ENCODE peak calls at places on chromosomes 2 and 18, in five cellular contexts. One of them, this sample, is unnamed.

GRCh38 chr2:85772019-85772745 is 18.4 kb downstream of the ATOH8 start:
- DNase-seq in sigmoid colon: peak
- DNase-seq in astrocyte: peak
- DNase-seq in ascending aorta: peak
- DNase-seq in fibroblast of mammary gland: peak
- DNase-seq in this sample: peak

GRCh38 chr2:163733301-163733938 is 2.4 kb downstream of the FIGN start:
- DNase-seq in sigmoid colon: peak
- DNase-seq in astrocyte: no peak
- DNase-seq in ascending aorta: no peak
- DNase-seq in fibroblast of mammary gland: peak
- DNase-seq in this sample: no peak

GRCh38 chr2:46776687-46777327 is 138.8 kb downstream of the MCFD2 start:
- DNase-seq in sigmoid colon: no peak
- DNase-seq in astrocyte: peak
- DNase-seq in ascending aorta: no peak
- DNase-seq in fibroblast of mammary gland: peak
- DNase-seq in this sample: no peak

GRCh38 chr2:136206613-136207012 is 88.7 kb upstream of the CXCR4 start:
- DNase-seq in sigmoid colon: no peak
- DNase-seq in astrocyte: no peak
- DNase-seq in ascending aorta: no peak
- DNase-seq in fibroblast of mammary gland: no peak
- DNase-seq in this sample: no peak

GRCh38 chr2:41847744-41848441 is 199.9 kb upstream of the PKDCC start:
- DNase-seq in sigmoid colon: no peak
- DNase-seq in astrocyte: no peak
- DNase-seq in ascending aorta: no peak
- DNase-seq in fibroblast of mammary gland: peak
- DNase-seq in this sample: no peak

GRCh38 chr2:38129987-38130386 is 54.0 kb upstream of the CYP1B1 start:
- DNase-seq in sigmoid colon: no peak
- DNase-seq in astrocyte: no peak
- DNase-seq in ascending aorta: peak
- DNase-seq in fibroblast of mammary gland: peak
- DNase-seq in this sample: no peak

GRCh38 chr2:238106698-238107524 is 6.8 kb downstream of the ESPNL start:
- DNase-seq in sigmoid colon: peak
- DNase-seq in astrocyte: no peak
- DNase-seq in ascending aorta: no peak
- DNase-seq in fibroblast of mammary gland: no peak
- DNase-seq in this sample: no peak

GRCh38 chr2:183950673-183951072 is 647.7 kb upstream of the ZNF804A start:
- DNase-seq in sigmoid colon: no peak
- DNase-seq in astrocyte: no peak
- DNase-seq in ascending aorta: no peak
- DNase-seq in fibroblast of mammary gland: peak
- DNase-seq in this sample: peak

GRCh38 chr2:69616755-69617154 is 26.8 kb downstream of the AAK1 start:
- DNase-seq in sigmoid colon: no peak
- DNase-seq in astrocyte: peak
- DNase-seq in ascending aorta: no peak
- DNase-seq in fibroblast of mammary gland: no peak
- DNase-seq in this sample: no peak

GRCh38 chr2:232494542-232494941 is 6.9 kb upstream of the ECEL1 start:
- DNase-seq in sigmoid colon: no peak
- DNase-seq in astrocyte: no peak
- DNase-seq in ascending aorta: no peak
- DNase-seq in fibroblast of mammary gland: no peak
- DNase-seq in this sample: no peak

GRCh38 chr2:232496508-232497373 is 9.1 kb upstream of the ECEL1 start:
- DNase-seq in sigmoid colon: no peak
- DNase-seq in astrocyte: no peak
- DNase-seq in ascending aorta: no peak
- DNase-seq in fibroblast of mammary gland: no peak
- DNase-seq in this sample: no peak

GRCh38 chr2:232493701-232494426 is 6.2 kb upstream of the ECEL1 start:
- DNase-seq in sigmoid colon: no peak
- DNase-seq in astrocyte: no peak
- DNase-seq in ascending aorta: no peak
- DNase-seq in fibroblast of mammary gland: no peak
- DNase-seq in this sample: no peak

GRCh38 chr2:232492963-232493700 is 5.5 kb upstream of the ECEL1 start:
- DNase-seq in sigmoid colon: no peak
- DNase-seq in astrocyte: no peak
- DNase-seq in ascending aorta: no peak
- DNase-seq in fibroblast of mammary gland: no peak
- DNase-seq in this sample: no peak

DNA sequence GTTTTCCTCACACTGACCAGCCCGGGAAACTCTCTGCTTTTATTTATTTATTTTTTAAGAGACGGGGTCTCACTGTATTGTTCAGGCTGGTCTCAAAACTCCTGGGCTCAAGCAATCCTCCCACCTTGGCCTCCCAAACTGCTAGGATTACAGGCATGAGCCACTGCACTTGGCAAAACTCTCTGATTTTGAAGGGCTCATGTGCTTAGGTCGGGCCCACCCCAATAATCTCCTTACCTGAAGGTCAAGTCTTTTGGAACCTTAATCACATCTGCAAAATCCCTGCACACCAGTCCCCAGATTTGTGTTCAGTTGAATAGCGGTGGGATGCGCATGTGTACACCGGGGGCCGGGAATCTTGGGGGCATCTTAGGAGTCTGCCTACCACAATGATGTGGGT is 7.7 kb upstream of the ECEL1 start:
- DNase-seq in sigmoid colon: no peak
- DNase-seq in astrocyte: no peak
- DNase-seq in ascending aorta: no peak
- DNase-seq in fibroblast of mammary gland: no peak
- DNase-seq in this sample: no peak
- H3K4me3 ChIP-seq in sigmoid colon: no peak
- H3K4me3 ChIP-seq in astrocyte: no peak
- H3K4me3 ChIP-seq in ascending aorta: no peak
- H3K4me3 ChIP-seq in fibroblast of mammary gland: no peak
- H3K4me3 ChIP-seq in this sample: no peak

DNA sequence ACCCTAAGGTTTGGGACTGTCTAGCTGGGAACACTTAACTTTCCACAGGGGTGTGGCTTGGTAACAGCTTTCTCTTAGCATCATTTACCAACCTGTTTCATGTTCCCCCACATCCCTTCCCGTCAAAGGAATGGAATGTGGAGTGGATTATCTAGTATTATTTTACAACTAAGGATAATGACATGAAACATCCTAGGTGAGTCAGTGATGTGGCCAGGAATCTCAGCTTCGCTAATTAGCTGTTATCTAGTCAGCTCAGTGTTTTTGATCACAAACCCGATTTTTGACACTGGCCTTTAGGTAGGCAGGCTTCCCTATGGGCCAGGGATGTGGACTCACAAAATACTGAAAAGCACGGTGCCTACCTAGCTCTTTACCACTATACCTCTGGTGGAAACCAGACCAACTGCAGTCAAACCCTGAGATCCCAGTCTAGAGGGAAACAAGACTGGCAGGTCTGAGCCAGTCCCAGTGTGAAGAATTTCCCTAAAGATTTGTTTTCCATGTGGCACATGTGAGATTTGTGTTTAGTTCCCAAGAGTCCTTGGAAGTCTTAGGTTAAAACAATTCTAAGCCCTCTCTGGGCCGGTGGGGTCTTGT is 2.8 kb upstream of the NRP2 start:
- DNase-seq in sigmoid colon: no peak
- DNase-seq in astrocyte: no peak
- DNase-seq in ascending aorta: no peak
- DNase-seq in fibroblast of mammary gland: no peak
- DNase-seq in this sample: no peak
- H3K4me3 ChIP-seq in sigmoid colon: no peak
- H3K4me3 ChIP-seq in astrocyte: no peak
- H3K4me3 ChIP-seq in ascending aorta: no peak
- H3K4me3 ChIP-seq in fibroblast of mammary gland: no peak
- H3K4me3 ChIP-seq in this sample: no peak

GRCh38 chr2:189255711-189256110 is 76.2 kb upstream of the COL5A2 start:
- DNase-seq in sigmoid colon: no peak
- DNase-seq in astrocyte: no peak
- DNase-seq in ascending aorta: no peak
- DNase-seq in fibroblast of mammary gland: no peak
- DNase-seq in this sample: no peak

GRCh38 chr2:189253841-189254240 is 74.3 kb upstream of the COL5A2 start:
- DNase-seq in sigmoid colon: no peak
- DNase-seq in astrocyte: peak
- DNase-seq in ascending aorta: no peak
- DNase-seq in fibroblast of mammary gland: peak
- DNase-seq in this sample: no peak

GRCh38 chr2:189258604-189259003 is 79.0 kb upstream of the COL5A2 start:
- DNase-seq in sigmoid colon: no peak
- DNase-seq in astrocyte: no peak
- DNase-seq in ascending aorta: no peak
- DNase-seq in fibroblast of mammary gland: no peak
- DNase-seq in this sample: no peak

GRCh38 chr2:189252991-189253680 is 73.6 kb upstream of the COL5A2 start:
- DNase-seq in sigmoid colon: no peak
- DNase-seq in astrocyte: no peak
- DNase-seq in ascending aorta: no peak
- DNase-seq in fibroblast of mammary gland: no peak
- DNase-seq in this sample: peak

GRCh38 chr2:189254268-189254883 is 74.8 kb upstream of the COL5A2 start:
- DNase-seq in sigmoid colon: peak
- DNase-seq in astrocyte: peak
- DNase-seq in ascending aorta: peak
- DNase-seq in fibroblast of mammary gland: peak
- DNase-seq in this sample: no peak
- H3K4me3 ChIP-seq in sigmoid colon: no peak
- H3K4me3 ChIP-seq in astrocyte: no peak
- H3K4me3 ChIP-seq in ascending aorta: no peak
- H3K4me3 ChIP-seq in fibroblast of mammary gland: no peak
- H3K4me3 ChIP-seq in this sample: peak

DNA sequence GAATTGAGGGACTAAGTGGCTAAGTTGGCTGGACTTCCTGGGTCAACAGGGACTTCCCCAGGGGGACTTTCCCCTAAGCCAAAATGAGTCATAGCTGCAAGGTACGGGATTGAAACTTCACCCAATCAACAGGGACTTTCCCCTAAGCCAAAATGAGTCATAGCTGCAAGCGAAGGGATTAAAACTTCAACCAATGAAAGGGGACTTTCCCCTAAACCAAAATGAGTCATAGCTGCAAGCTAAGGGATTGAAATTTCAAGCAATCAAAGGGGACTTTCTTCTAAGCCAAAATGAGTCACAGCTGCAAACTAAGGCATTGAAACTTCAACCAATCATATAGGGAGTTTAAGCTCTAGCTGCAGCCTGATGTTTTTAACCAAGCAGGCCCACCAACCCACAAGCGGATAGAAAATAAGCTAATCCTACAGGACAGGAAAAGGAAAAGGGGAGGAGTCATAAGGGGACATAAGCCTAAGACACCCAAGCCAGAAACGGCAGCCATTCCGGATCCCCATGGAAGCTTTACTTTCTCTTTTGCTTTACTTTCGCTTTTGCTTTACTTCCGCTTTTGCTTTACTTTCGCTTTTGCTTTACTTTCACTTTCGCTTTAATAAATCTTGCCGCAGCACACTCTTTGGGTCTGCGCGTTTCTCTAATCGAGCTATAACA is 1375.4 kb upstream of the CELF4 start:
- DNase-seq in sigmoid colon: no peak
- DNase-seq in astrocyte: peak
- DNase-seq in ascending aorta: no peak
- DNase-seq in fibroblast of mammary gland: peak
- DNase-seq in this sample: no peak
- H3K4me3 ChIP-seq in sigmoid colon: no peak
- H3K4me3 ChIP-seq in astrocyte: no peak
- H3K4me3 ChIP-seq in ascending aorta: no peak
- H3K4me3 ChIP-seq in fibroblast of mammary gland: no peak
- H3K4me3 ChIP-seq in this sample: no peak

GRCh38 chr18:48946329-48946835 is 4.4 kb downstream of the SMAD7 start:
- DNase-seq in sigmoid colon: no peak
- DNase-seq in astrocyte: peak
- DNase-seq in ascending aorta: no peak
- DNase-seq in fibroblast of mammary gland: peak
- DNase-seq in this sample: no peak
- H3K4me3 ChIP-seq in sigmoid colon: peak
- H3K4me3 ChIP-seq in astrocyte: peak
- H3K4me3 ChIP-seq in ascending aorta: peak
- H3K4me3 ChIP-seq in fibroblast of mammary gland: no peak
- H3K4me3 ChIP-seq in this sample: peak

DNA sequence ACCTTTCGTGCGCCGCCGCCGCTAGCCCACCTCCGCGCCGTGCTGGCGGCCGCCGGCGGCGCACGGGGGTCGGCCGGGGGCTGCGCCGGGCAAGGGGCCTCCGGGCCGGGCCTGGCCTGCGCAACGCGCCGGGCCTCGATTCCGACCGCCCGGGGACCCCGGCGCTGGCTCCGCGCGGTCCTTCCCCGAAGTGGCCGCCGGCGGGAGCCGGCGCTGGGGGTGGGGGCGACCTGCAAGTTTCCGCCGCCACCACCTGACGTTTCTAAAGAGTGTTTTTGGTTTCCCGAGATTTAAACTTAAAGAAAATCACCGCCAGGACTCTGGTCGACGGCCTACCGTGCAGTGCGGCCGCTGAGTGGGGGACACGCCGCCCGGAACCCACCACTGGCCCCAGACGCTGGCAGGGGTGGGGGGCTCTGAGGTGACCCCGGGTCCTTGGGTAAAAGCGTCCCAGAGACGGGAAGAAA is 3.8 kb upstream of the GATA6 start:
- DNase-seq in sigmoid colon: no peak
- DNase-seq in astrocyte: no peak
- DNase-seq in ascending aorta: no peak
- DNase-seq in fibroblast of mammary gland: no peak
- DNase-seq in this sample: no peak
- H3K4me3 ChIP-seq in sigmoid colon: peak
- H3K4me3 ChIP-seq in astrocyte: no peak
- H3K4me3 ChIP-seq in ascending aorta: peak
- H3K4me3 ChIP-seq in fibroblast of mammary gland: no peak
- H3K4me3 ChIP-seq in this sample: no peak

DNA sequence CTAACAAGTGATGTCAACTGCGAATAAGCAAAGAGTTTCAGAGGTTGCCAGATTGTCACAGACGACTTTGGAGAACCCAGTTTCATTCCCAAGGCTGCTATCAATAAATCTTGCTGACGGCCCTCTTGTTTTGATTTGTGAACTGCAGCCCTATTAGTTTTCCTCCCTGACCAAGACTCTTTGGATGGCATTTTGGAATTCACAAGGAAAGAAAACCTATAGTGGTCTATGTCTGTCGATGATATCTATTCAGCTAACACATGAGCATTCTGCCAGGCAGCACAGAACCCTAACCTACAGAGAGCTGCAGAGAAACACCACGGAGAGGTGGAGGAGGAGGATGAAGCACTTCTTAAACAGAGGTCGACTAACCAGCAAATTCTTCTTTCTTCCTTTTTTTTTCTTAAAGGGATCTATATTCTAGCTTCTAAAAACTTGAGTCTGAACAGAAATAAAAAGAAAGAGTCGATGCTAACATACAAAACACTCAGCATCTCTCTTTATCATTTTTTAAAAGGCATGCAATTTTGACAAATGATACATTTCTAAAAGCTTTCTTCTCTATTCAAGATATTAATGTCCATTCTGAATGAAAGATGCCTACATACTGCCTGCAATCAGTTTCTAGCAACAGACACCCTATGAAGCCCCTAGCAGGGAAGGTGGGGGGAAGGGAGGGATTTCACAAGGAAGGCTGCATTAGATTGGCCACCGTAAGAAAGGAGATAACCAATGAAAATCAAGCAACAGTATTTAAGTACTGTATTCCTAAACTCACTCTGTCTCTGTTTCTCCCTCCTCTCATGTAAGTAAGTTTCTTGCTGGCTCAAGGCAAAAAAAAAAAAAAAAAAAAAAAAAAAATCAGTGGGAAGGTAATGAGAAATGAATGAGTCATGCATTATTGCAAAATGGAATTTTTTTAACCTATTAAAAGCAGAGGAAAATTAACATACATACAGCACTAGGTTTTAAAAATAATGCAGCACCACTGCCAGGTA is 83.0 kb upstream of the CHRNA1 start:
- DNase-seq in sigmoid colon: no peak
- DNase-seq in astrocyte: peak
- DNase-seq in ascending aorta: no peak
- DNase-seq in fibroblast of mammary gland: peak
- DNase-seq in this sample: peak
- H3K4me3 ChIP-seq in sigmoid colon: no peak
- H3K4me3 ChIP-seq in astrocyte: peak
- H3K4me3 ChIP-seq in ascending aorta: peak
- H3K4me3 ChIP-seq in fibroblast of mammary gland: peak
- H3K4me3 ChIP-seq in this sample: peak